ENCODE peak calls at places on chromosomes 3 and 15, in ten cellular contexts. One of them, this sample, is unnamed.

GRCh38 chr3:141328286-141329166 is 39.8 kb upstream of the ZBTB38 start:
- DNase-seq in left ventricle myocardium inferior: peak
- DNase-seq in naive thymus-derived CD4-positive, alpha-beta T cell: no peak
- DNase-seq in psoas muscle: no peak
- DNase-seq in MG63: no peak
- DNase-seq in IMR-90: no peak
- DNase-seq in effector memory CD4-positive, alpha-beta T cell: no peak
- DNase-seq in mammary epithelial cell: no peak
- DNase-seq in foreskin fibroblast: no peak
- DNase-seq in dorsolateral prefrontal cortex: no peak
- DNase-seq in this sample: no peak

GRCh38 chr15:37847776-37848175 is 86.7 kb upstream of the TMCO5A start:
- DNase-seq in left ventricle myocardium inferior: no peak
- DNase-seq in naive thymus-derived CD4-positive, alpha-beta T cell: no peak
- DNase-seq in psoas muscle: no peak
- DNase-seq in MG63: no peak
- DNase-seq in IMR-90: no peak
- DNase-seq in effector memory CD4-positive, alpha-beta T cell: no peak
- DNase-seq in mammary epithelial cell: no peak
- DNase-seq in foreskin fibroblast: no peak
- DNase-seq in dorsolateral prefrontal cortex: no peak
- DNase-seq in this sample: no peak

GRCh38 chr15:96500491-96500890 is 170.0 kb downstream of the NR2F2 start:
- DNase-seq in left ventricle myocardium inferior: no peak
- DNase-seq in naive thymus-derived CD4-positive, alpha-beta T cell: no peak
- DNase-seq in psoas muscle: no peak
- DNase-seq in MG63: no peak
- DNase-seq in IMR-90: no peak
- DNase-seq in effector memory CD4-positive, alpha-beta T cell: no peak
- DNase-seq in mammary epithelial cell: no peak
- DNase-seq in foreskin fibroblast: no peak
- DNase-seq in dorsolateral prefrontal cortex: no peak
- DNase-seq in this sample: no peak

GRCh38 chr15:49135893-49136292 is 19.5 kb downstream of the COPS2 start:
- DNase-seq in left ventricle myocardium inferior: no peak
- DNase-seq in naive thymus-derived CD4-positive, alpha-beta T cell: no peak
- DNase-seq in psoas muscle: no peak
- DNase-seq in MG63: no peak
- DNase-seq in IMR-90: peak
- DNase-seq in effector memory CD4-positive, alpha-beta T cell: no peak
- DNase-seq in mammary epithelial cell: peak
- DNase-seq in foreskin fibroblast: peak
- DNase-seq in dorsolateral prefrontal cortex: no peak
- DNase-seq in this sample: no peak

GRCh38 chr15:41967506-41968206 is 4.7 kb downstream of the EHD4 start:
- DNase-seq in left ventricle myocardium inferior: no peak
- DNase-seq in naive thymus-derived CD4-positive, alpha-beta T cell: no peak
- DNase-seq in psoas muscle: no peak
- DNase-seq in MG63: no peak
- DNase-seq in IMR-90: peak
- DNase-seq in effector memory CD4-positive, alpha-beta T cell: no peak
- DNase-seq in mammary epithelial cell: no peak
- DNase-seq in foreskin fibroblast: peak
- DNase-seq in dorsolateral prefrontal cortex: no peak
- DNase-seq in this sample: no peak

GRCh38 chr3:178392553-178392952 is 143.7 kb upstream of the KCNMB2 start:
- DNase-seq in left ventricle myocardium inferior: no peak
- DNase-seq in naive thymus-derived CD4-positive, alpha-beta T cell: no peak
- DNase-seq in psoas muscle: no peak
- DNase-seq in MG63: peak
- DNase-seq in IMR-90: peak
- DNase-seq in effector memory CD4-positive, alpha-beta T cell: no peak
- DNase-seq in mammary epithelial cell: peak
- DNase-seq in foreskin fibroblast: peak
- DNase-seq in dorsolateral prefrontal cortex: no peak
- DNase-seq in this sample: no peak

GRCh38 chr3:43287514-43287913 is 1.2 kb downstream of the SNRK start:
- DNase-seq in left ventricle myocardium inferior: no peak
- DNase-seq in naive thymus-derived CD4-positive, alpha-beta T cell: no peak
- DNase-seq in psoas muscle: no peak
- DNase-seq in MG63: no peak
- DNase-seq in IMR-90: peak
- DNase-seq in effector memory CD4-positive, alpha-beta T cell: no peak
- DNase-seq in mammary epithelial cell: no peak
- DNase-seq in foreskin fibroblast: no peak
- DNase-seq in dorsolateral prefrontal cortex: no peak
- DNase-seq in this sample: no peak

GRCh38 chr3:34198309-34198708 is 399.9 kb downstream of the PDCD6IP start:
- DNase-seq in left ventricle myocardium inferior: no peak
- DNase-seq in naive thymus-derived CD4-positive, alpha-beta T cell: no peak
- DNase-seq in psoas muscle: no peak
- DNase-seq in MG63: no peak
- DNase-seq in IMR-90: no peak
- DNase-seq in effector memory CD4-positive, alpha-beta T cell: no peak
- DNase-seq in mammary epithelial cell: no peak
- DNase-seq in foreskin fibroblast: no peak
- DNase-seq in dorsolateral prefrontal cortex: no peak
- DNase-seq in this sample: no peak

GRCh38 chr15:43204016-43204901 is 16.6 kb downstream of the EPB42 start:
- DNase-seq in left ventricle myocardium inferior: peak
- DNase-seq in naive thymus-derived CD4-positive, alpha-beta T cell: peak
- DNase-seq in psoas muscle: peak
- DNase-seq in MG63: peak
- DNase-seq in IMR-90: peak
- DNase-seq in effector memory CD4-positive, alpha-beta T cell: no peak
- DNase-seq in mammary epithelial cell: peak
- DNase-seq in foreskin fibroblast: peak
- DNase-seq in dorsolateral prefrontal cortex: no peak
- DNase-seq in this sample: peak

GRCh38 chr15:87609474-87609873 is 647.1 kb downstream of the NTRK3 start:
- DNase-seq in left ventricle myocardium inferior: no peak
- DNase-seq in naive thymus-derived CD4-positive, alpha-beta T cell: no peak
- DNase-seq in psoas muscle: no peak
- DNase-seq in MG63: peak
- DNase-seq in IMR-90: peak
- DNase-seq in effector memory CD4-positive, alpha-beta T cell: no peak
- DNase-seq in mammary epithelial cell: peak
- DNase-seq in foreskin fibroblast: peak
- DNase-seq in dorsolateral prefrontal cortex: no peak
- DNase-seq in this sample: no peak

GRCh38 chr3:161552984-161553383 is 56.4 kb downstream of the OTOL1 start:
- DNase-seq in left ventricle myocardium inferior: no peak
- DNase-seq in naive thymus-derived CD4-positive, alpha-beta T cell: no peak
- DNase-seq in psoas muscle: no peak
- DNase-seq in MG63: no peak
- DNase-seq in IMR-90: no peak
- DNase-seq in effector memory CD4-positive, alpha-beta T cell: no peak
- DNase-seq in mammary epithelial cell: no peak
- DNase-seq in foreskin fibroblast: no peak
- DNase-seq in dorsolateral prefrontal cortex: no peak
- DNase-seq in this sample: no peak

DNA sequence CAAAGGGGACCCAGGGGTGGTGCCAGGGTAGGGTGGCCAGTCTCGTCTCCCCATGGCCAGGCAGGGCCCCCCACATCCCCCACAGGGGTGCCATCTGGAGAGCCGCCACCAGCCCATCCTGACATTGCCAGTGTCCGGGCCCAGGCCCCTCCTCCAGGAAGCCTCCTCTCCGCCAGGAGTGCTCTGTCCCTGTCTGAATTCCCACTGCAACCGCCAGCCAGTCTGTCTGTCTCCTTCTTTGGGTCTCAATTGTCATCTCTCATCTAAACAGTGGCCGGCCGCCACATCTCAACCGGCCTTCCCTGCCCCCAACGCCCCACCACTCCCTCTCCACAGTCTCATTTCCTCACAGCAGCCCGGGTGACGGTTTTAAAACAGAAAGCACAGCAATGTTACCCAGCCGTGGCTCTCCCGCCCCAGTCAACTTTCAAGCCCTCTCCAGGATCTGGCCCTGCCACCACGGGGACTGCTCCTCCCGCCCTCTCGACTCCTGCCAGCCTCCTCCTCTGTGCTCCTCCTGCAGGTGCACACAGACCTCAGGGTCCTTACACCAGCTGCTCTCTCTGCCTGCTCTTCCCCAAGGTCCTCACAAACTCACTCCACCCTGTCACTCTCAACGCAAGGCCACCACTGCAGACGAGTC is 57.0 kb downstream of the IQSEC1 start:
- DNase-seq in left ventricle myocardium inferior: peak
- DNase-seq in naive thymus-derived CD4-positive, alpha-beta T cell: peak
- DNase-seq in psoas muscle: peak
- DNase-seq in MG63: no peak
- DNase-seq in IMR-90: no peak
- DNase-seq in effector memory CD4-positive, alpha-beta T cell: no peak
- DNase-seq in mammary epithelial cell: no peak
- DNase-seq in foreskin fibroblast: no peak
- DNase-seq in dorsolateral prefrontal cortex: no peak
- DNase-seq in this sample: peak
- H3K4me3 ChIP-seq in left ventricle myocardium inferior: peak
- H3K4me3 ChIP-seq in naive thymus-derived CD4-positive, alpha-beta T cell: peak
- H3K4me3 ChIP-seq in psoas muscle: peak
- H3K4me3 ChIP-seq in MG63: no peak
- H3K4me3 ChIP-seq in IMR-90: no peak
- H3K4me3 ChIP-seq in effector memory CD4-positive, alpha-beta T cell: peak
- H3K4me3 ChIP-seq in mammary epithelial cell: no peak
- H3K4me3 ChIP-seq in foreskin fibroblast: no peak
- H3K4me3 ChIP-seq in dorsolateral prefrontal cortex: no peak
- H3K4me3 ChIP-seq in this sample: peak

GRCh38 chr15:92653836-92654524 is 1.6 kb downstream of the FAM174B start:
- DNase-seq in left ventricle myocardium inferior: no peak
- DNase-seq in naive thymus-derived CD4-positive, alpha-beta T cell: no peak
- DNase-seq in psoas muscle: no peak
- DNase-seq in MG63: no peak
- DNase-seq in IMR-90: no peak
- DNase-seq in effector memory CD4-positive, alpha-beta T cell: no peak
- DNase-seq in mammary epithelial cell: no peak
- DNase-seq in foreskin fibroblast: no peak
- DNase-seq in dorsolateral prefrontal cortex: peak
- DNase-seq in this sample: no peak
- H3K4me3 ChIP-seq in left ventricle myocardium inferior: peak
- H3K4me3 ChIP-seq in naive thymus-derived CD4-positive, alpha-beta T cell: no peak
- H3K4me3 ChIP-seq in psoas muscle: peak
- H3K4me3 ChIP-seq in MG63: no peak
- H3K4me3 ChIP-seq in IMR-90: no peak
- H3K4me3 ChIP-seq in effector memory CD4-positive, alpha-beta T cell: no peak
- H3K4me3 ChIP-seq in mammary epithelial cell: no peak
- H3K4me3 ChIP-seq in foreskin fibroblast: peak
- H3K4me3 ChIP-seq in dorsolateral prefrontal cortex: peak
- H3K4me3 ChIP-seq in this sample: no peak

DNA sequence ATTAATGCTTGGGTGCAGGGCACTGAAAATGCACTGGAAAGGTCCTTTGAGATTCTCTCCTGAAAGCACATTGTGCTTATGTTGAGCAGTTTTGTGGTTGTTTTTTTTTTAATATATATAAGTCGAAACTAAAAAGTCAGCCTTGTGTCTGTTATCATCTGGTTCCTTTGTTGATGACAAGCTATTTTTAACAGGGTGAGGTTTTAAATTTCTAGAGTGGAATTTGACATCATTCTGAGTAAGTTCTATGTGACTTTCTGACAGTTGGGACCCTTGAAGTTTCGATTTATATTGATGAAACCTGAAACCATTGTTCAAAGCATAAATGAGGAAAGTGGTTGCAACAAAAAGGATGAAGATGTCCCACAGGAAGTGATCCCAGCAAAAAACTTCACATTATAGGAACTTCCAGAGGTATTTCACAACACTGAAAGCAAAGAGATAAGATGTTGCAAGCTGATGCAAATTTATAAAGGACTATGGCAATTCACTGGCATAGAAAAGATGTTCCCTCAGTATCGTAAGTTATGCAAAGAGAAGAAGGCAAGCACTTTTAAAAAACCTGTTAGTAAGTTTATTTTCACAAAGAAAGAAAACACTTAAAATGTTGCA is 93.9 kb downstream of the CYP19A1 start:
- DNase-seq in left ventricle myocardium inferior: no peak
- DNase-seq in naive thymus-derived CD4-positive, alpha-beta T cell: no peak
- DNase-seq in psoas muscle: no peak
- DNase-seq in MG63: no peak
- DNase-seq in IMR-90: peak
- DNase-seq in effector memory CD4-positive, alpha-beta T cell: no peak
- DNase-seq in mammary epithelial cell: no peak
- DNase-seq in foreskin fibroblast: no peak
- DNase-seq in dorsolateral prefrontal cortex: no peak
- DNase-seq in this sample: no peak
- H3K4me3 ChIP-seq in left ventricle myocardium inferior: no peak
- H3K4me3 ChIP-seq in naive thymus-derived CD4-positive, alpha-beta T cell: no peak
- H3K4me3 ChIP-seq in psoas muscle: no peak
- H3K4me3 ChIP-seq in MG63: no peak
- H3K4me3 ChIP-seq in IMR-90: no peak
- H3K4me3 ChIP-seq in effector memory CD4-positive, alpha-beta T cell: no peak
- H3K4me3 ChIP-seq in mammary epithelial cell: no peak
- H3K4me3 ChIP-seq in foreskin fibroblast: no peak
- H3K4me3 ChIP-seq in dorsolateral prefrontal cortex: no peak
- H3K4me3 ChIP-seq in this sample: no peak

DNA sequence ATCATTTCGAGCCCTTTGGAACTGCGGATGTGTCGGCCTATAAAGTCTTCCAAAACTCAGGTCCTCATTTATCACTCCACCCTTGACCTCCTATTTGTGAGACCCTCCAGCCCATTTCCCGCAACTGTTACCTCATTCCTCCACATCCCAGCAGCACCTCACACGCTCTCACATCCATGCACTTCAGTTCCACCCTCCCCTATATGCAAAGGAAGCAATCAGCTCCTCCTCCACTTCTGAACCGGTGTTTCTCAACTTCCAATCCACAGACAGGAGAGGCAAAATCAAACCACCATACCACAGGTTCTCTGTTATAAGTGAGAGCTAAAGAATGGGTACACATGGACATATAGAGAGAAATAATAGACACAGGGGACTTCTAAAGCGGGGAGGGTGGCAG is 36.7 kb upstream of the MECOM start:
- DNase-seq in left ventricle myocardium inferior: no peak
- DNase-seq in naive thymus-derived CD4-positive, alpha-beta T cell: no peak
- DNase-seq in psoas muscle: no peak
- DNase-seq in MG63: no peak
- DNase-seq in IMR-90: no peak
- DNase-seq in effector memory CD4-positive, alpha-beta T cell: no peak
- DNase-seq in mammary epithelial cell: no peak
- DNase-seq in foreskin fibroblast: no peak
- DNase-seq in dorsolateral prefrontal cortex: no peak
- DNase-seq in this sample: no peak
- H3K4me3 ChIP-seq in left ventricle myocardium inferior: no peak
- H3K4me3 ChIP-seq in naive thymus-derived CD4-positive, alpha-beta T cell: no peak
- H3K4me3 ChIP-seq in psoas muscle: no peak
- H3K4me3 ChIP-seq in MG63: no peak
- H3K4me3 ChIP-seq in IMR-90: no peak
- H3K4me3 ChIP-seq in effector memory CD4-positive, alpha-beta T cell: no peak
- H3K4me3 ChIP-seq in mammary epithelial cell: no peak
- H3K4me3 ChIP-seq in foreskin fibroblast: no peak
- H3K4me3 ChIP-seq in dorsolateral prefrontal cortex: no peak
- H3K4me3 ChIP-seq in this sample: no peak